ENCODE peak calls at places on chromosome 1, in four cellular contexts. L is neuronal stem cell, J is H9, Y is H1. B is an unnamed sample.

GRCh38 chr1:228989992-228990827 is 254.9 kb downstream of the RHOU start:
- DNase-seq in L (no peak), J (no peak), Y (no peak), B (no peak)

GRCh38 chr1:198534540-198535413 is 5.7 kb downstream of the ATP6V1G3 start:
- DNase-seq in L (no peak), J (no peak), Y (no peak), B (no peak)

GRCh38 chr1:172154571-172154970 is 265.9 kb upstream of the C1orf105 start:
- DNase-seq in L (no peak), J (no peak), Y (no peak), B (no peak)

GRCh38 chr1:204506969-204507316 is 9.3 kb upstream of the MDM4 start:
- DNase-seq in L (peak), J (peak), Y (peak), B (peak)

GRCh38 chr1:181043025-181043880 is 9.5 kb downstream of the MR1 start:
- DNase-seq in L (no peak), J (no peak), Y (no peak), B (peak)

GRCh38 chr1:14661220-14661619 is 62.7 kb downstream of the KAZN start:
- DNase-seq in L (no peak), J (no peak), Y (no peak), B (no peak)

GRCh38 chr1:23422955-23423354 is 1.6 kb downstream of the TCEA3 start:
- DNase-seq in L (no peak), J (no peak), Y (no peak), B (no peak)

GRCh38 chr1:203284411-203285208 is 20.7 kb upstream of the BTG2 start:
- DNase-seq in L (no peak), J (no peak), Y (no peak), B (no peak)

GRCh38 chr1:2108877-2109580 is 58.8 kb downstream of the PRKCZ start:
- DNase-seq in L (no peak), J (no peak), Y (no peak), B (no peak)

GRCh38 chr1:245587435-245588105 is 432.8 kb downstream of the KIF26B start:
- DNase-seq in L (no peak), J (no peak), Y (no peak), B (no peak)

GRCh38 chr1:171937938-171938337 is 96.6 kb downstream of the DNM3 start:
- DNase-seq in L (no peak), J (no peak), Y (no peak), B (no peak)

GRCh38 chr1:107965112-107965991 is at the start of gene VAV3:
- DNase-seq in L (peak), J (peak), Y (peak), B (peak)

GRCh38 chr1:111604931-111605330 is 14.7 kb upstream of the RAP1A start:
- DNase-seq in L (no peak), J (no peak), Y (no peak), B (no peak)

GRCh38 chr1:111602974-111603373 is 16.6 kb upstream of the RAP1A start:
- DNase-seq in L (no peak), J (no peak), Y (no peak), B (no peak)

GRCh38 chr1:111602302-111602701 is 17.3 kb upstream of the RAP1A start:
- DNase-seq in L (no peak), J (no peak), Y (no peak), B (no peak)

GRCh38 chr1:111603979-111604378 is 15.6 kb upstream of the RAP1A start:
- DNase-seq in L (no peak), J (no peak), Y (no peak), B (no peak)

GRCh38 chr1:111605553-111605952 is 14.0 kb upstream of the RAP1A start:
- DNase-seq in L (no peak), J (no peak), Y (no peak), B (no peak)
- H3K14ac ChIP-seq in L (no peak), J (no peak), Y (no peak), B (no peak)

GRCh38 chr1:29635501-29636263 is 399.4 kb downstream of the PTPRU start:
- DNase-seq in L (no peak), J (peak), Y (peak), B (no peak)

GRCh38 chr1:29634324-29635072 is 398.2 kb downstream of the PTPRU start:
- DNase-seq in L (no peak), J (peak), Y (no peak), B (no peak)

GRCh38 chr1:29633784-29634183 is 397.5 kb downstream of the PTPRU start:
- DNase-seq in L (no peak), J (peak), Y (no peak), B (no peak)

GRCh38 chr1:29633271-29633615 is 396.9 kb downstream of the PTPRU start:
- DNase-seq in L (no peak), J (peak), Y (no peak), B (no peak)

DNA sequence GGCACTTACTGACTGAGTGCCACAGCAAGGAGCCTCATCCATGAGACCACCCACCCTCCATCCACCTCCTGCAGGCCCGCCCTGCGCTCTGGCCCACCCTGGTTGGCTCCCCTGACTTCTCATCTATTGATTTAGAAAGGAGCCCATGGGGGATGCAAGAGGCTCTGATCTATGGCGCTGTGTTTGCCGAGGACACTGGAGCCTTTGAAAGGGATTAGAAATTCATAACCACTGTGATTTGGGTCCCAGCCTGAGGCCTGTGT is 398.7 kb downstream of the PTPRU start:
- DNase-seq in L (no peak), J (peak), Y (no peak), B (no peak)
- H2BK12ac ChIP-seq in L (no peak), J (no peak), Y (no peak), B (no peak)

DNA sequence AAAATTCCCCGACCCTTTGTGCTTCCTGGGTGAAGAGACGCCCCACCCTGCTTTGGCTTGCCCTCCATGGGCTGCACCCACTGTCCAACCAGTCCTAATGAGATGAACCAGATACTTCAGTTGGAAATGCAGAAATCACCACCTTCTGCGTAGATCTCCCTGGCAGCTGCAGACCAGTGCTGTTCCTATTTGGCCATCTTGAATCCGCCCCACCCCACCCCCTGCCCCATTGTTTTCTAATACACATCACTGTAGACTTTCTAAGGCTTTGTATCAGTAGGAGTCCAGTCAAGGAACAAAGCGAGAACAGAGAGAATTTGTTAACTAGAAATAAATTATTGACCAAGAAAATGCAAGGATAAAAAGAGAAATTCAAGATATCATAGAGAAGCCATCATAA is 178.2 kb downstream of the KCNK2 start:
- DNase-seq in L (no peak), J (no peak), Y (no peak), B (no peak)
- H4K91ac ChIP-seq in L (no peak), J (no peak), Y (no peak), B (no peak)

GRCh38 chr1:67793562-67793961 is 39.7 kb downstream of the GNG12 start:
- DNase-seq in L (no peak), J (no peak), Y (no peak), B (no peak)

GRCh38 chr1:67792756-67793475 is 40.4 kb downstream of the GNG12 start:
- DNase-seq in L (no peak), J (no peak), Y (no peak), B (no peak)

GRCh38 chr1:67791686-67792475 is 41.4 kb downstream of the GNG12 start:
- DNase-seq in L (no peak), J (no peak), Y (no peak), B (peak)

GRCh38 chr1:67789551-67789950 is 43.7 kb downstream of the GNG12 start:
- DNase-seq in L (no peak), J (no peak), Y (no peak), B (no peak)

GRCh38 chr1:67791261-67791660 is 42.0 kb downstream of the GNG12 start:
- DNase-seq in L (no peak), J (no peak), Y (no peak), B (no peak)
- H3K14ac ChIP-seq in L (no peak), J (no peak), Y (no peak), B (no peak)

DNA sequence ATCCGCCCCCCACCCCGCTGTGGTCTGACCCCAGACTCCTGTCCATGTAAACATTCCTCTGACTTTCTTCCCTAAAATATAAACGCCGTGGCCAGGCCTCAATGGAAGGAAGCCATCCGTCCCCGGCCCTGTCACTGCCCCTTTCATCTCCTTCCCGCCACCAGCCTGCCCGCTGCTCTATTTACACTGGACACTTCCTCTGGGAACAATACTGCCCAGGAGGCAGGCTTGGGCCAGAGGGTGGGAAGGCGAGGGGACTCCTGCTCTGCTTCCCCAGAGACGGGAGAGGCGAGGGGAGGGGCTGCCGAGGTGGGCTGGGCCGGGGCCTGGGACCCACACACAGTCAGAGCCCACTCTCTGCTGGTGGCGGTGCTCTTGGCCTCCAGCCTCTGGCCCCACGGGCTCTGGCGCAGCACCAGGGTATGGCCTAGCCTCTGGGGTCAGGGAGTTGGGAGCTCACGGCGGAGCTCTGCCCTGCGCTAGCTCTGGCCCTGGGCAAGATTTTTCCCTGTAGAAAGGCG is 128.1 kb downstream of the CASZ1 start:
- DNase-seq in L (no peak), J (no peak), Y (no peak), B (no peak)
- H2BK12ac ChIP-seq in L (peak), J (no peak), Y (no peak), B (no peak)